ENCODE peak calls at places on chromosomes 3 and 15, in nine cellular contexts. N is CD4-positive, alpha-beta T cell; C is progenitor cell of endocrine pancreas; P is activated B cell treated with CpG ODN at 0.5 μM for 24 hours; R is Calu3; Z is IMR-90; L is HFF-Myc; M is OCI-LY7; T is endothelial cell. D is an unnamed sample.

GRCh38 chr3:177640319-177640997 is 443.2 kb upstream of the TBL1XR1 start:
- DNase-seq in Z (no peak), C (no peak), T (no peak), L (no peak), N (no peak), M (peak), P (no peak), R (no peak), D (peak)

GRCh38 chr3:184911570-184911969 is 99.6 kb downstream of the VPS8 start:
- DNase-seq in M (no peak), Z (no peak), P (no peak), L (no peak), N (no peak), T (no peak), C (no peak), R (no peak), D (no peak)

GRCh38 chr15:52112203-52112750 is 298 bp downstream of the BCL2L10 start:
- DNase-seq in C (no peak), M (no peak), N (peak), P (peak), R (peak), T (peak), L (no peak), Z (no peak), D (no peak)

GRCh38 chr3:71582612-71583568 is 638 bp downstream of the FOXP1 start:
- DNase-seq in R (peak), T (peak), M (peak), N (peak), C (peak), L (no peak), P (peak), Z (peak), D (peak)

GRCh38 chr3:121980450-121980796 is 41.6 kb downstream of the ILDR1 start:
- DNase-seq in C (no peak), M (no peak), P (no peak), N (no peak), L (no peak), T (no peak), Z (no peak), R (no peak), D (no peak)

GRCh38 chr3:151974067-151974466 is 100.6 kb downstream of the SUCNR1 start:
- DNase-seq in Z (peak), R (no peak), T (no peak), L (no peak), M (no peak), P (no peak), N (no peak), C (no peak), D (peak)

GRCh38 chr3:63912768-63913588 is 795 bp upstream of the SCAANT1 start:
- DNase-seq in M (peak), Z (peak), C (peak), R (peak), L (no peak), N (peak), T (peak), P (peak), D (peak)

GRCh38 chr15:52486003-52486996 is 42.4 kb downstream of the MYO5A start:
- DNase-seq in M (no peak), R (no peak), C (no peak), T (no peak), L (no peak), P (no peak), N (no peak), Z (no peak), D (peak)

GRCh38 chr3:8845641-8846040 is 76.2 kb upstream of the OXTR start:
- DNase-seq in R (no peak), Z (peak), T (no peak), M (no peak), P (no peak), N (no peak), L (no peak), C (no peak), D (peak)

GRCh38 chr3:152323834-152324233 is 55.1 kb downstream of the MBNL1 start:
- DNase-seq in N (no peak), T (no peak), Z (no peak), L (no peak), P (no peak), M (no peak), R (no peak), C (no peak), D (no peak)

GRCh38 chr15:43776101-43776717 is 557 bp downstream of the ELL3 start:
- DNase-seq in P (peak), M (peak), R (no peak), T (peak), C (no peak), Z (no peak), L (no peak), N (peak), D (no peak)

DNA sequence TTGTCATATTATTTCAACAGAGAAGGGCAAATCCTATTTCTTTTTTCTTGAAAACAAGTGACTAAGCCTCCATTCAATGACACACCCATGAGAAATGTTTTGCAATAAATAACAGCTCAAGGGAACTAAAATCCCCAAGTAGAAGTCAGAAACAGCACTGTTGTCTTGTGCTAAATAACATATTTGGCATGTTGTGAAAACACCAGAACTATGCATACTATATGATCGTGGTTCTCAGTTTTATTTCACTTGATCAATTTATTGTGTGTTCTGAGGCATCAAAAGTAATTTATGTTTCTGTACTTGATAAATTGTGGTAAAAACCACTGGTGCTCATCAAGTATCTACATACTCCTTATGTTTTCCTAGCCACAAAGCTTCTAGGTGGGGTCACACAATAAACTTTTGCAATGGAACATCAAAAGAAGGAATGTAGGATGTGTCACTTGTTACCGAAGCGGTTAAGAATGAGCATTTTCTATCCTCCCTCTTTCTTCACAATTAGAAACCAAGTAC is 691.7 kb upstream of the CBLB start:
- DNase-seq in L (no peak), Z (peak), R (no peak), T (no peak), C (no peak), N (no peak), M (no peak), P (no peak), D (peak)
- TF ChIP-seq CTCF in L (no peak), Z (no peak), R (no peak), T (no peak), C (no peak), N (no peak), M (no peak), P (no peak), D (no peak)

GRCh38 chr3:66378256-66378655 is 122.6 kb downstream of the LRIG1 start:
- DNase-seq in T (peak), Z (peak), L (no peak), R (no peak), N (no peak), P (no peak), M (peak), C (no peak), D (no peak)
- TF ChIP-seq CTCF in T (peak), Z (peak), L (peak), R (peak), N (peak), P (no peak), M (peak), C (peak), D (peak)

GRCh38 chr15:45616901-45617323 is 17.9 kb upstream of the SQOR start:
- DNase-seq in L (no peak), C (no peak), R (no peak), P (no peak), Z (peak), T (no peak), M (no peak), N (no peak), D (no peak)

GRCh38 chr15:45612790-45613415 is 21.9 kb upstream of the SQOR start:
- DNase-seq in N (no peak), P (no peak), R (no peak), M (no peak), C (no peak), Z (peak), L (no peak), T (no peak), D (peak)

GRCh38 chr15:45606413-45606812 is 19.2 kb downstream of the BLOC1S6 start:
- DNase-seq in T (no peak), M (no peak), P (no peak), N (no peak), Z (peak), R (no peak), L (no peak), C (no peak), D (no peak)

GRCh38 chr15:45606841-45607240 is 19.7 kb downstream of the BLOC1S6 start:
- DNase-seq in N (no peak), P (no peak), C (no peak), R (no peak), Z (no peak), M (peak), L (no peak), T (no peak), D (no peak)

DNA sequence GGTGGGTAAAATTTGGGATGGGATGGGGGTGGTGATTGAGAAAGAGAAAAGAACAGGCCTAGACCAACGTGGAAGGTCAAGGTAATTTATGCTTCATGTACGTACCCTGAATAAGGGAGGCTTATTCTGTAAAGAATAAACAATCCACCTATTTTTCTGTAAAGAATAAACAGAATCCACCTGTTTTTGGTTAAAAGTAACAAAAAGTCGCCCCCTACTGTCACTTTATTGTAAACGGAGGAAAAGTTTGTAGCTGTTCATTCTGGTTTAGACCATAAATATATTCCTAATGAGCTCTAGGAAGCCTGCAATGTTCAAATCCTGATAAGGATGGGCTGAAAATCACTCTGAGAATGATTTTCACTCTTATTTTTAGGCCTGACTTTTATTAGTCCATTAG is 23.5 kb upstream of the SQOR start:
- DNase-seq in T (no peak), M (peak), P (no peak), L (no peak), N (no peak), R (peak), C (no peak), Z (no peak), D (peak)
- TF ChIP-seq CTCF in T (peak), M (peak), P (no peak), L (peak), N (peak), R (no peak), C (peak), Z (peak), D (peak)

DNA sequence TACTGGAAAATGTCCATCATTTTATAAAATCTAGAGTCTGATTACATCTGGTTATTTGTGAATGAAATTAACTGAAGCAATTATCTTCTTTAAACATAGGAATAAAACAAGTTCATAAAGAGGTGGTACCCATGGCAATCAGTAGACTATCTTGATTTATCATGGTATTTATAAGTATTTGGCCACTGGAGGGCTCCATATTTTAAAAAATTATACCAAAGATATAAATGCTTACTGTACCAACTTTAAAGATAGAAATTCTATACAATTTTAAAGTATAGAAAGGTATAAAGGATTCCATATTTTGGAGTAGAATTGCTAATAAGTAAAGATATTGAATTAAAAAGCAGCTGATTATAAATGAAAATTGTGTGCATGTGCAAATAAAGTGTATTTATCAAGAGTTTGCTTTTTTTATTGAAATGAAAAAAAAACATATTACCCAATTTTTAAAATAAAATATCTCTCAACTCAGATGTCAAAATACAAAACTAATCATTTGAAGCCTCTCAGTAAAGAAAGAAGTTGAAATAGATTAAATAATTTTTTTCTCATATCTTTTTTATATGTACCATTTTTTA is 105.3 kb downstream of the BBX start:
- DNase-seq in R (no peak), L (no peak), Z (no peak), T (no peak), M (peak), C (no peak), P (no peak), N (no peak), D (no peak)
- TF ChIP-seq CTCF in R (no peak), L (no peak), Z (peak), T (no peak), M (peak), C (no peak), P (no peak), N (peak), D (peak)

GRCh38 chr15:66070220-66070934 is 183.2 kb downstream of the MEGF11 start:
- DNase-seq in T (no peak), M (no peak), N (no peak), L (no peak), P (no peak), Z (no peak), C (no peak), R (peak), D (no peak)
- TF ChIP-seq CTCF in T (no peak), M (no peak), N (no peak), L (no peak), P (no peak), Z (no peak), C (no peak), R (no peak), D (no peak)

DNA sequence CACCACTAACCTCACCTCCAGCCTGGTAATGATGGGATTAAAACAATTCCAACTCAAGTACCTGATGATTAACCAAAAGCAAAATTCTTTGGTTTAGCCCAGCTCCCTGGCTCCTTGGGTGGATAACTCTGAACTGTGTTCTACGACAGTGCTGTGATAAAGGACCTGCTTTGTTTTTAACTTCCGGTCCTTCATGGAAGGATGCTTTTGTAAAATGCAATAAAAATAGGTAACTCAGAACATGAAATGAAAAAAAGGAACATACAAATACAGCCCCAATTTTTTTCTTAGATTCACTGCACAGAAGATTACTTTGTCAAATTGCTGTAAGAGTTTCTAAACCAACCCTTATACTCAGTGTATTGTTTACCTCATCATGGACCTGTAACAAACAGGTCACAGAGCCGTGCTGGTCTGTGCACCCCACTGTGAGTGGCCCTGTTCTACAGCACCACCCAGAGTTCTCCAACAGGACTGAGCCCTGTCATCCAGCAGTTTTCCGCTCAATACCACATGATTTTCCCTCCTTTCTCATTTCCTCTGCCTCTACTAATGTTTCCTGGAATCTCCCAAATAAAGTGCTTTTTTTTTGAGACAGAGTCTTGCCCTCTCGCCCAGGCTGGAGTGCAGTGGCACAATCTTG is 4.9 kb upstream of the PCYT1A start:
- DNase-seq in L (no peak), M (peak), R (no peak), T (no peak), Z (no peak), P (no peak), N (no peak), C (no peak), D (no peak)
- TF ChIP-seq CTCF in L (no peak), M (peak), R (no peak), T (no peak), Z (no peak), P (no peak), N (no peak), C (no peak), D (no peak)

D was measured in cardiac fibroblast.